ENCODE peak calls at places on chromosomes 1 and 21, in seven cellular contexts. L is GM23248, I is mesendoderm, R is fibroblast of lung, X is K562, V is SK-N-SH, T is HCT116. O is an unnamed sample.

GRCh38 chr1:96971849-96972602 is 250.4 kb downstream of the PTBP2 start:
- DNase-seq in L (no peak), I (no peak), R (peak), X (no peak), V (no peak), T (no peak), O (no peak)

GRCh38 chr1:235908742-235909520 is 42.2 kb upstream of the LYST start:
- DNase-seq in L (peak), I (no peak), R (peak), X (no peak), V (no peak), T (peak), O (no peak)

GRCh38 chr1:6907201-6907600 is 121.9 kb downstream of the CAMTA1 start:
- DNase-seq in L (no peak), I (no peak), R (no peak), X (no peak), V (no peak), T (no peak), O (no peak)

GRCh38 chr21:34648739-34649297 is 20.0 kb upstream of the CLIC6 start:
- DNase-seq in L (no peak), I (no peak), R (no peak), X (no peak), V (no peak), T (no peak), O (no peak)

GRCh38 chr1:8660455-8660854 is 157.0 kb downstream of the RERE start:
- DNase-seq in L (peak), I (no peak), R (peak), X (no peak), V (peak), T (no peak), O (no peak)

GRCh38 chr1:19815801-19816736 is 986 bp upstream of the RNF186 start:
- DNase-seq in L (no peak), I (no peak), R (no peak), X (no peak), V (no peak), T (no peak), O (no peak)

GRCh38 chr1:32758795-32759430 is 56.3 kb upstream of the SYNC start:
- DNase-seq in L (no peak), I (peak), R (no peak), X (no peak), V (no peak), T (no peak), O (no peak)

GRCh38 chr1:210400043-210400840 is 71.5 kb downstream of the HHAT start:
- DNase-seq in L (peak), I (peak), R (peak), X (peak), V (peak), T (peak), O (peak)

GRCh38 chr1:239386453-239387303 is at the start of gene CHRM3:
- DNase-seq in L (peak), I (peak), R (no peak), X (no peak), V (peak), T (no peak), O (no peak)

GRCh38 chr1:58390051-58390450 is 156.5 kb downstream of the OMA1 start:
- DNase-seq in L (no peak), I (no peak), R (no peak), X (no peak), V (no peak), T (no peak), O (no peak)

GRCh38 chr1:184861755-184862336 is 107.2 kb upstream of the EDEM3 start:
- DNase-seq in L (no peak), I (no peak), R (no peak), X (no peak), V (no peak), T (no peak), O (no peak)

GRCh38 chr1:25906644-25907300 is 553 bp upstream of the STMN1 start:
- DNase-seq in L (no peak), I (peak), R (no peak), X (peak), V (peak), T (no peak), O (no peak)

GRCh38 chr1:7300893-7301292 is 470.2 kb upstream of the VAMP3 start:
- DNase-seq in L (peak), I (no peak), R (peak), X (no peak), V (no peak), T (peak), O (no peak)

GRCh38 chr1:231041705-231042261 is 1.7 kb upstream of the FAM89A start:
- DNase-seq in L (no peak), I (no peak), R (no peak), X (no peak), V (no peak), T (no peak), O (no peak)

DNA sequence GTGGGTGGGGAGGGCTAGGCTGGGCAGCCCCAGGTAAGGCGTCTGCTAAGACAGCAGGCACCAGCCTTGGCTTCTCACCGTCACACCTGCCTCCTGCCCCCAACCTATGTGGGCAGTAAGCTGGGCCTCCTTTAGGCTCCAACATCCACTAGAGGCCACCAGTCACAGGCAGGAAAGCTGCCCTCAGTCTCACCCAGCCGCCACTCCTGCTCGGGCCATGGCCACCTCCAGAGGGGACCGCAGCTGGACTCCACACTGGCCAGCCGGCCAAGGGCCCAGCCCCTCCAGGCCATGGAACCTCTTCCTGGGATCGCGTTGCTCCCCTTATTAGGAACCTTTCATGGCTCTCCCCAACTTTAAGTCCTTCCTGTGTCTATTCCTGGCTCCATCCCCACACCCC is 74.5 kb downstream of the MRPL37 start:
- DNase-seq in L (peak), I (no peak), R (no peak), X (no peak), V (no peak), T (no peak), O (no peak)
- H3K27ac ChIP-seq in L (peak), I (peak), R (peak), X (no peak), V (peak), T (no peak), O (no peak)

DNA sequence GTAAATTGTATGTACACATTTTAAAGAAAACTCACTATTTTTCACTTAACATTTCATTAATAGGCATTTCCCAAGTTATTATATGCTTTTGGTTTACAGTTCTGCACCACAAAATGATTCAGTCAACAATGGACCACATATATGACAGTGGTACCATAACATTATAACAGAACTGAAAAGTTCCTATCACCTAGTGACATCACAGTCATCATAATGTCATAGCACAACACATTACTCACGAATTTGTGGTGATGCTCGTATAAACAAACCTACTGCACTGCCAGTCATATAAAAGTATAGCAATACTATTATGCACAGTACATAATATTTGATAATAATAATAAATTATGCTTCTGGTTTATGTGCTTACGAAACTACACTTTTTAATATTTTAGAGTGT is 30.9 kb downstream of the DNAI4 start:
- DNase-seq in L (no peak), I (no peak), R (no peak), X (no peak), V (no peak), T (no peak), O (no peak)
- H3K9ac ChIP-seq in L (no peak), I (no peak), R (no peak), X (no peak), V (no peak), T (no peak), O (no peak)

DNA sequence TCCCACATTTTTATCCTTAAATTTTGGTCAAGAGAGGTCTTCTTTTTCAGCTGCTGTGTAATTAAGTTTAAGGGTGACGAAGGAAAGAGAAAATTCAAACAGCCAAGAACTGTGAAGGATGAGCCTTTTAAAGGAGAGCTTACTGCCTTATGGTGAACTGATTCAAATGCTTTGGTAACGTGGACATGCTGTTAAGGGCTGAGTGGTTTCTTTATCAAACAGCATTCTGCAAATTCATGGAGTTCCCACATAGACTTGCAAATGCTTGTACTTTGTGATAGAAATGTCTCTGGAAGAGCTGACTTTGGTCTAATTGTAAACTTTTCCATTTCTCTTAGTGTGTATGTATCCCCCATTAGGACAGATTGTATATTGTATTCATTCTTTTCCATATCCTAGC is 93.8 kb downstream of the CHD1L start:
- DNase-seq in L (no peak), I (peak), R (no peak), X (no peak), V (no peak), T (no peak), O (no peak)
- H3K27ac ChIP-seq in L (no peak), I (no peak), R (no peak), X (no peak), V (no peak), T (no peak), O (no peak)

GRCh38 chr21:25536752-25537151 is 70.5 kb downstream of the MRPL39 start:
- DNase-seq in L (no peak), I (no peak), R (no peak), X (no peak), V (no peak), T (no peak), O (no peak)
- H3K9ac ChIP-seq in L (no peak), I (no peak), R (no peak), X (no peak), V (no peak), T (no peak), O (no peak)

GRCh38 chr1:228139406-228139930 is 611 bp upstream of the GUK1 start:
- DNase-seq in L (no peak), I (no peak), R (no peak), X (no peak), V (no peak), T (no peak), O (no peak)
- H3K27ac ChIP-seq in L (peak), I (no peak), R (peak), X (peak), V (peak), T (peak), O (peak)

DNA sequence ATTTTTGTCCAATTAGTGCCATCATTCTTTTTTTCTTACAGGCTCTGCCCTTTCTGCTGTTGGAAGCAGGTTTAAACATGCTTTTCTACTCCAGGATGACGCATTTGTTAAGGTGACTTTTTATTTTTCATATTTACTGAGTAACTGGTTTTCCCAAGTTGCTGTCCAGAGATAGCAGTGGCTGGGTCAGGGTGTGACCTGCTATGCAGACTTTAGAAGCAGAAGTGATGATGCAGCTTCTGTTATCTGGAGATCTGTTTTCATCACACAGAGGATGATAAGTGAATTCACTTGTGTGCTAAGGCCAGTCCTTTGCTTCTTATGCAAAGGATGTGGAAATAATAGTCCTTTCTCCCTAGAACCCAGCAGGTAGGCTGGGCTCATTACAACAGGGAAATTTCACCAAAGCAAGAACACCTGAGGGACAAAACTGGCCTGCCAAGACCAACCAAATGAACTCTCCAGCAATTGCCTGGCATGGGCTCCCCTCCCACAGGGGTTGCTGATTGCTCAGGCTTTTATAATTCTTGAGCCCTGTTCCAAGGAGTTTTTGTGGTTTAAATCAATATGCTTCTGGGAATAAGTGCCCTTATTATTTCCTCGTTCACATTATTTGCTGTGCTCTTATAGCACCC is 97.8 kb upstream of the LPGAT1 start:
- DNase-seq in L (no peak), I (no peak), R (no peak), X (peak), V (no peak), T (no peak), O (no peak)
- H3K9ac ChIP-seq in L (no peak), I (no peak), R (no peak), X (no peak), V (no peak), T (no peak), O (no peak)

GRCh38 chr21:42228709-42229220 is 9.8 kb downstream of the ABCG1 start:
- DNase-seq in L (no peak), I (no peak), R (no peak), X (no peak), V (no peak), T (no peak), O (no peak)

GRCh38 chr21:42230636-42231035 is 11.7 kb downstream of the ABCG1 start:
- DNase-seq in L (no peak), I (no peak), R (no peak), X (no peak), V (no peak), T (no peak), O (no peak)

GRCh38 chr21:42227909-42228708 is 9.2 kb downstream of the ABCG1 start:
- DNase-seq in L (peak), I (peak), R (peak), X (peak), V (peak), T (peak), O (peak)

GRCh38 chr21:42231761-42232160 is 12.8 kb downstream of the ABCG1 start:
- DNase-seq in L (no peak), I (no peak), R (no peak), X (no peak), V (no peak), T (no peak), O (no peak)

DNA sequence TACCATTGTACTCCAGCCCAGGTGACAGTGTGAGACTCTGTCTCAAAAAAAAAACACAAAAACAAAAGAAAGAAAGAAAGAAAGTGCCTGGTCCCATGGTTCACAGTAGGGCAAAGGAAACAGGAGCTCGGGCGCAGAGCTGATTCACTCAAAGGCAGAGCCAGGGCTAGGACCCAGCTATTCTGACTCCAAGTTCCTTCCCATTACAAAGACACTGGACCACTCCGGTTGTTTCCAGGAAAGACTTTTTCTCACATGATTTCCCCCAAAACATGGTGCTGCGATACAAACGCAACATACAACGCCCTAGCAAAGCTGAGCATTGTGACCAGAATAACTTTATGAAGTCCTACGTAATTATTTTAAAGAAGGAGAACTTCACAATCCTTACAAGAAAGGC is 10.7 kb downstream of the ABCG1 start:
- DNase-seq in L (no peak), I (no peak), R (no peak), X (no peak), V (no peak), T (no peak), O (no peak)
- H3K27ac ChIP-seq in L (no peak), I (no peak), R (no peak), X (no peak), V (no peak), T (no peak), O (peak)

DNA sequence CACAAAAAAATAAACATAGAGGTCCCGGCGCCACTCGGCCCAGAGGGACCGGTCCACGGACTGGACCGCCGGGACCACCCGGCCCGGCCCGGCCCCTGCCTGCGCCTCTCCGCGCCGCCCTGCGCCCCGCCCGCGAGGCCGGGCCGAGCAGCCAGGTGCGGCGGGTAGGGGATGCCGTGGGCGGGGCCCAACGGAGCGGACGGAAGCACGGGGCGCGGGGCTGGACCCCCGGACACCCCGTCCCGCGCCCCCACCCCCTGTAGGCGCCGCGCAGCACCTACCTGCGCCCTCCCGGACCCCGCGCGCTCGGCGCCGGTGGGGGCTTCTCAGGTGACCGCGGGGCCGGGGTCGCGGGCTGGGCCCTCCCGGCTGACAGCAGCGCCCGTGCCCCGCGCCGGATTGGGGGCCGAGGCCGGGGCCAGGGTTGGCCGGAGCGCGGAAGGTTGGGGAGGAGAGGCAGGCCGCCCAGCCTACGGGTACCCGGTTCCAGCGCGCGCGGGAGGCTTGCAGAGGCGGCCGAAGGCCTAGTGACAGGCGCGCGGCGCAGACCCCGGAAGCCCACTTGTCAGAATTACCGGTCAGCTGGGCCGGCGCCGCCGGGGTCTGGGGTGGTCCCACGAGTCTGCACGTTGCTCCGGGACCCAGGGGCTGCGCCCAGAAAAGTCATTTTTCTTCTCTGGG is 351.9 kb upstream of the CAMK1G start:
- DNase-seq in L (no peak), I (no peak), R (no peak), X (no peak), V (no peak), T (no peak), O (no peak)
- H3K9ac ChIP-seq in L (no peak), I (no peak), R (no peak), X (no peak), V (no peak), T (no peak), O (no peak)